ENCODE peak calls at places on chromosome X, in eight cellular contexts. I, D, J, H, P, O, U and Z are unnamed samples.

GRCh38 chrX:24396930-24397277 is 36.5 kb downstream of the SUPT20HL1 start:
- DNase-seq in D (no peak), H (no peak), I (no peak), P (no peak), U (no peak), J (no peak), O (no peak), Z (no peak)

GRCh38 chrX:20071511-20072079 is 45.1 kb downstream of the MAP7D2 start:
- DNase-seq in I (no peak), P (no peak), O (no peak), U (no peak), D (no peak), J (no peak), H (no peak), Z (no peak)

GRCh38 chrX:135295238-135295943 is 13.9 kb upstream of the ETDC start:
- DNase-seq in J (peak), I (peak), U (peak), H (peak), P (peak), O (peak), D (peak), Z (peak)

GRCh38 chrX:34218063-34218462 is 85.9 kb upstream of the FAM47A start:
- DNase-seq in O (no peak), J (no peak), P (no peak), I (no peak), U (no peak), H (no peak), D (no peak), Z (no peak)

GRCh38 chrX:1026263-1027015 is 186.0 kb downstream of the CRLF2 start:
- DNase-seq in U (no peak), H (no peak), J (no peak), I (no peak), D (no peak), P (no peak), O (no peak), Z (no peak)

GRCh38 chrX:39896951-39897740 is 200.6 kb downstream of the BCOR start:
- DNase-seq in J (peak), P (no peak), U (no peak), D (no peak), O (peak), H (peak), I (no peak), Z (peak)

GRCh38 chrX:74613350-74614192 is 853 bp downstream of the RLIM start:
- DNase-seq in D (no peak), U (peak), H (no peak), I (no peak), P (no peak), O (no peak), J (peak), Z (peak)

GRCh38 chrX:48802089-48802812 is 384 bp downstream of the HDAC6 start:
- DNase-seq in D (peak), I (peak), J (peak), U (peak), P (peak), O (peak), H (peak), Z (peak)

GRCh38 chrX:39601193-39602085 is 496.3 kb downstream of the BCOR start:
- DNase-seq in I (no peak), H (no peak), J (no peak), D (no peak), U (no peak), P (no peak), O (no peak), Z (no peak)